ENCODE peak calls at places on chromosomes 3 and 15, in four cellular contexts. L, K, Y and G are unnamed samples.

GRCh38 chr3:13301295-13301987 is 118.7 kb downstream of the NUP210 start:
- DNase-seq in L (no peak), K (no peak), Y (no peak), G (no peak)

GRCh38 chr15:62845239-62846126 is 197.1 kb upstream of the TPM1 start:
- DNase-seq in L (no peak), K (no peak), Y (no peak), G (no peak)

GRCh38 chr15:51186846-51187340 is 92.2 kb upstream of the TNFAIP8L3 start:
- DNase-seq in L (no peak), K (no peak), Y (no peak), G (no peak)

GRCh38 chr15:68806220-68807105 is 14.2 kb downstream of the ANP32A start:
- DNase-seq in L (no peak), K (no peak), Y (no peak), G (no peak)

GRCh38 chr3:24523988-24524727 is 29.5 kb upstream of the THRB start:
- DNase-seq in L (no peak), K (no peak), Y (no peak), G (no peak)

GRCh38 chr15:85793641-85794597 is 806 bp downstream of the KLHL25 start:
- DNase-seq in L (no peak), K (no peak), Y (peak; percentile 34), G (peak; percentile 35)

GRCh38 chr15:66819084-66819483 is 117.0 kb downstream of the SMAD6 start:
- DNase-seq in L (no peak), K (no peak), Y (no peak), G (no peak)

GRCh38 chr3:158725348-158725966 is 6.8 kb downstream of the RARRES1 start:
- DNase-seq in L (no peak), K (peak; percentile 29), Y (no peak), G (no peak)

GRCh38 chr3:44955917-44956316 is 20.1 kb downstream of the ZDHHC3 start:
- DNase-seq in L (no peak), K (no peak), Y (no peak), G (no peak)

GRCh38 chr3:170585008-170585936 is 603 bp downstream of the SLC7A14 start:
- DNase-seq in L (no peak), K (no peak), Y (no peak), G (no peak)

GRCh38 chr15:38401101-38401500 is 52.8 kb upstream of the FAM98B start:
- DNase-seq in L (no peak), K (no peak), Y (no peak), G (no peak)